ENCODE peak calls at places on chromosomes 6 and 20, in seven cellular contexts. F is nucleus accumbens; A is non-pigmented ciliary epithelial cell; V is naive thymus-derived CD8-positive, alpha-beta T cell; D is CD8-positive, alpha-beta memory T cell; Y is ACHN; H is heart right ventricle. Q is an unnamed sample.

GRCh38 chr20:57383447-57384347 is 7.5 kb upstream of the RBM38 start:
- DNase-seq in F (no peak), A (no peak), V (no peak), D (no peak), Y (no peak), H (no peak), Q (no peak)

GRCh38 chr6:142861711-142862110 is 83.3 kb downstream of the HIVEP2 start:
- DNase-seq in F (no peak), A (no peak), V (no peak), D (no peak), Y (no peak), H (no peak), Q (no peak)

GRCh38 chr6:111011360-111012142 is 29.7 kb downstream of the RPF2 start:
- DNase-seq in F (no peak), A (peak), V (peak), D (no peak), Y (peak), H (no peak), Q (peak)

GRCh38 chr6:47353822-47354221 is 44.1 kb upstream of the TNFRSF21 start:
- DNase-seq in F (no peak), A (no peak), V (no peak), D (no peak), Y (no peak), H (no peak), Q (no peak)

GRCh38 chr6:154167163-154167562 is 128.1 kb downstream of the OPRM1 start:
- DNase-seq in F (no peak), A (no peak), V (no peak), D (no peak), Y (no peak), H (no peak), Q (no peak)

GRCh38 chr6:44161997-44162338 is 3.3 kb downstream of the CAPN11 start:
- DNase-seq in F (no peak), A (no peak), V (no peak), D (no peak), Y (no peak), H (no peak), Q (no peak)

GRCh38 chr6:52994789-52995078 is 350 bp downstream of the GSTA4 start:
- DNase-seq in F (no peak), A (no peak), V (no peak), D (peak), Y (no peak), H (peak), Q (no peak)

GRCh38 chr6:121726596-121726995 is 291.1 kb downstream of the GJA1 start:
- DNase-seq in F (no peak), A (no peak), V (no peak), D (no peak), Y (no peak), H (no peak), Q (no peak)

GRCh38 chr6:163416640-163417253 is 2.2 kb downstream of the QKI start:
- DNase-seq in F (no peak), A (no peak), V (no peak), D (no peak), Y (peak), H (peak), Q (peak)

GRCh38 chr20:8901237-8902025 is 167.5 kb upstream of the PLCB4 start:
- DNase-seq in F (no peak), A (no peak), V (no peak), D (no peak), Y (no peak), H (peak), Q (no peak)

GRCh38 chr20:31675828-31676533 is 38.3 kb downstream of the COX4I2 start:
- DNase-seq in F (peak), A (no peak), V (peak), D (peak), Y (no peak), H (peak), Q (peak)

GRCh38 chr6:13289789-13290318 is 38.5 kb downstream of the TBC1D7 start:
- DNase-seq in F (no peak), A (no peak), V (no peak), D (no peak), Y (no peak), H (no peak), Q (no peak)

GRCh38 chr6:72911463-72912153 is 289.7 kb downstream of the KCNQ5 start:
- DNase-seq in F (no peak), A (peak), V (no peak), D (no peak), Y (no peak), H (no peak), Q (no peak)

GRCh38 chr6:150241751-150242150 is 98.9 kb downstream of the PPP1R14C start:
- DNase-seq in F (no peak), A (no peak), V (no peak), D (no peak), Y (no peak), H (no peak), Q (no peak)

GRCh38 chr6:34349226-34349625 is 43.2 kb downstream of the NUDT3 start:
- DNase-seq in F (no peak), A (no peak), V (no peak), D (no peak), Y (no peak), H (no peak), Q (no peak)

GRCh38 chr6:90497411-90497810 is 89.5 kb downstream of the MAP3K7 start:
- DNase-seq in F (no peak), A (no peak), V (no peak), D (no peak), Y (no peak), H (no peak), Q (no peak)

GRCh38 chr6:168674595-168674994 is 233.6 kb downstream of the SMOC2 start:
- DNase-seq in F (no peak), A (no peak), V (no peak), D (no peak), Y (no peak), H (no peak), Q (no peak)

GRCh38 chr6:132750455-132751248 is 7.1 kb downstream of the VNN2 start:
- DNase-seq in F (no peak), A (no peak), V (no peak), D (no peak), Y (no peak), H (no peak), Q (no peak)

GRCh38 chr6:100134703-100135102 is 140.7 kb upstream of the MCHR2 start:
- DNase-seq in F (no peak), A (peak), V (no peak), D (no peak), Y (no peak), H (no peak), Q (no peak)

GRCh38 chr20:12835999-12836398 is 172.8 kb upstream of the SPTLC3 start:
- DNase-seq in F (no peak), A (no peak), V (no peak), D (no peak), Y (no peak), H (no peak), Q (no peak)

GRCh38 chr6:66771626-66772025 is 1064.6 kb upstream of the EYS start:
- DNase-seq in F (no peak), A (no peak), V (no peak), D (no peak), Y (no peak), H (no peak), Q (no peak)

GRCh38 chr6:157505912-157506491 is 125.0 kb downstream of the ZDHHC14 start:
- DNase-seq in F (no peak), A (no peak), V (no peak), D (no peak), Y (no peak), H (no peak), Q (no peak)

GRCh38 chr6:71258078-71258866 is 30.3 kb upstream of the OGFRL1 start:
- DNase-seq in F (no peak), A (no peak), V (no peak), D (no peak), Y (no peak), H (no peak), Q (no peak)

GRCh38 chr6:21740719-21741118 is 147.2 kb downstream of the SOX4 start:
- DNase-seq in F (no peak), A (no peak), V (no peak), D (no peak), Y (no peak), H (no peak), Q (no peak)

GRCh38 chr6:123926000-123926399 is 122.3 kb downstream of the NKAIN2 start:
- DNase-seq in F (no peak), A (no peak), V (no peak), D (no peak), Y (no peak), H (no peak), Q (no peak)

GRCh38 chr6:45378324-45378926 is 691 bp upstream of the SUPT3H start:
- DNase-seq in F (no peak), A (no peak), V (no peak), D (peak), Y (peak), H (peak), Q (peak)

GRCh38 chr6:30578051-30578450 is 6.8 kb downstream of the ABCF1 start:
- DNase-seq in F (no peak), A (no peak), V (no peak), D (no peak), Y (no peak), H (no peak), Q (no peak)

GRCh38 chr6:111844921-111845320 is 28.3 kb downstream of the FYN start:
- DNase-seq in F (peak), A (no peak), V (no peak), D (no peak), Y (no peak), H (no peak), Q (peak)

GRCh38 chr6:41325446-41326066 is 9.9 kb upstream of the NCR2 start:
- DNase-seq in F (no peak), A (no peak), V (no peak), D (no peak), Y (no peak), H (no peak), Q (no peak)

GRCh38 chr6:3648724-3649123 is 102.8 kb downstream of the PXDC1 start:
- DNase-seq in F (no peak), A (no peak), V (no peak), D (no peak), Y (no peak), H (no peak), Q (no peak)

GRCh38 chr6:55827818-55828522 is 47.4 kb downstream of the BMP5 start:
- DNase-seq in F (no peak), A (no peak), V (no peak), D (no peak), Y (no peak), H (no peak), Q (no peak)